ENCODE peak calls at places on chromosomes 4 and X, in four cellular contexts. Q is A549, C is brain microvascular endothelial cell, M is AG04450. S is an unnamed sample.

GRCh38 chr4:73864365-73864764 is 4.8 kb upstream of the CXCL1 start:
- DNase-seq in Q (no peak), C (no peak), M (no peak), S (no peak)

GRCh38 chr4:123488916-123489315 is 92.3 kb downstream of the SPRY1 start:
- DNase-seq in Q (peak), C (peak), M (no peak), S (no peak)

GRCh38 chr4:90113881-90114457 is 13.2 kb upstream of the CCSER1 start:
- DNase-seq in Q (no peak), C (no peak), M (no peak), S (no peak)

GRCh38 chr4:151674804-151675290 is 86.0 kb downstream of the GATB start:
- DNase-seq in Q (no peak), C (no peak), M (no peak), S (peak)

GRCh38 chrX:10115082-10115481 is 41.7 kb upstream of the CLCN4 start:
- DNase-seq in Q (no peak), C (no peak), M (no peak), S (no peak)

GRCh38 chr4:113673450-113673849 is 88.1 kb downstream of the CAMK2D start:
- DNase-seq in Q (no peak), C (no peak), M (no peak), S (no peak)

GRCh38 chrX:146409528-146409927 is 400.0 kb upstream of the CXorf51B start:
- DNase-seq in Q (no peak), C (no peak), M (no peak), S (no peak)

GRCh38 chr4:127545271-127545670 is 87.5 kb upstream of the INTU start:
- DNase-seq in Q (no peak), C (no peak), M (no peak), S (no peak)

GRCh38 chrX:105331244-105331643 is 110.8 kb upstream of the TEX13A start:
- DNase-seq in Q (no peak), C (peak), M (peak), S (no peak)

GRCh38 chr4:80219301-80220025 is 22.2 kb downstream of the PRDM8 start:
- DNase-seq in Q (no peak), C (no peak), M (no peak), S (no peak)

GRCh38 chr4:25144870-25145481 is 15.3 kb downstream of the SEPSECS start:
- DNase-seq in Q (peak), C (peak), M (no peak), S (no peak)

GRCh38 chrX:87728459-87728858 is 210.9 kb downstream of the KLHL4 start:
- DNase-seq in Q (no peak), C (no peak), M (no peak), S (no peak)

GRCh38 chr4:4866124-4866832 is 6.8 kb downstream of the MSX1 start:
- DNase-seq in Q (no peak), C (no peak), M (no peak), S (no peak)

GRCh38 chr4:133775881-133776280 is 425.7 kb downstream of the PABPC4L start:
- DNase-seq in Q (no peak), C (peak), M (peak), S (no peak)

GRCh38 chr4:16106956-16107355 is 23.1 kb upstream of the PROM1 start:
- DNase-seq in Q (no peak), C (no peak), M (no peak), S (no peak)

GRCh38 chrX:3518870-3519269 is 172.4 kb upstream of the MXRA5 start:
- DNase-seq in Q (peak), C (peak), M (peak), S (peak)

GRCh38 chr4:161841759-161842158 is 322.0 kb downstream of the FSTL5 start:
- DNase-seq in Q (no peak), C (no peak), M (no peak), S (no peak)

GRCh38 chr4:100367451-100367850 is 150.4 kb downstream of the EMCN start:
- DNase-seq in Q (no peak), C (peak), M (peak), S (no peak)

GRCh38 chr4:100369871-100370270 is 148.0 kb downstream of the EMCN start:
- DNase-seq in Q (no peak), C (no peak), M (no peak), S (no peak)

GRCh38 chr4:100372432-100372831 is 145.4 kb downstream of the EMCN start:
- DNase-seq in Q (peak), C (no peak), M (no peak), S (no peak)
- TF ChIP-seq CTCF in Q (no peak), C (peak), M (peak), S (peak)

DNA sequence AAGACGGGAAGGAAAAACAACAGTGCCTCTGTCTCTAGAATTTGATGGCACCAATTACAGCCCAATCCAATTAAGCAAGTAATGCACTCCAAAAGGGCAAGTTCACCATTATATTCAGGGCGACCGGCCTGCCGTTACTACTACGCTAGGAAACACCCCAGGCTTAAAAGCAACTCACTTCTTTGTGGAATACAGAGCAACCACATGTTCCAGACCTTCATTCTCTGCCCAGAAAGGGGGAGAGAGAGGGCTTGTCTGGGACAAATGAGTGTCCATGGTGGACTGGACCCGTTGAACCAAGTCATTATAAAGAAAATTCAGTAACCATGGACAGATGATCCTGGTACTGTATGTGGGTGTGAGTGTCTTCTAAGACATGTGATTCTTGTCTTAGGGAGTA is 1.6 kb downstream of the KDR start:
- DNase-seq in Q (no peak), C (no peak), M (no peak), S (no peak)
- H3K4me3 ChIP-seq in Q (no peak), C (no peak), M (no peak), S (peak)

DNA sequence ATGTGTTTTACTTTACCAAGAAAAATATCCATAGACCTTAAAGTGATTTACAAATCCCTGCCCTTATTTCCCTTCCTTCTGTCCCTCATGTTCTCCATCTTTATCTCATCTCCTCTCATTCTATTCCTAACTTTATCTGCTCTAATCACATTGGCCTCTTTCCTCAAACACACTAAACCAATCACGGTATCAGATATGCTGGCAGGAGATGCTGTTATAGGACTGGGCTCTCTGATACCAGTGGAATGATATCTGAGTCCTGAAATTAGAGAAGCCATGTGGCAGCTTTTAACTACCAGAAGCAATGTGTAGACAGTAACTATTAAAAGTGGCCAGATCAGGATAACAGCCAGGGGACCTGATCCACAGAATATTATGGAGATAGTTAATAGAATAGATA is 49.9 kb upstream of the GIMD1 start:
- DNase-seq in Q (no peak), C (no peak), M (no peak), S (no peak)
- H3K27ac ChIP-seq in Q (no peak), C (no peak), M (no peak), S (no peak)

GRCh38 chr4:173360587-173361221 is 10.1 kb upstream of the SAP30 start:
- DNase-seq in Q (peak), C (no peak), M (no peak), S (no peak)
- TF ChIP-seq CTCF in Q (peak), C (peak), M (peak), S (no peak)

DNA sequence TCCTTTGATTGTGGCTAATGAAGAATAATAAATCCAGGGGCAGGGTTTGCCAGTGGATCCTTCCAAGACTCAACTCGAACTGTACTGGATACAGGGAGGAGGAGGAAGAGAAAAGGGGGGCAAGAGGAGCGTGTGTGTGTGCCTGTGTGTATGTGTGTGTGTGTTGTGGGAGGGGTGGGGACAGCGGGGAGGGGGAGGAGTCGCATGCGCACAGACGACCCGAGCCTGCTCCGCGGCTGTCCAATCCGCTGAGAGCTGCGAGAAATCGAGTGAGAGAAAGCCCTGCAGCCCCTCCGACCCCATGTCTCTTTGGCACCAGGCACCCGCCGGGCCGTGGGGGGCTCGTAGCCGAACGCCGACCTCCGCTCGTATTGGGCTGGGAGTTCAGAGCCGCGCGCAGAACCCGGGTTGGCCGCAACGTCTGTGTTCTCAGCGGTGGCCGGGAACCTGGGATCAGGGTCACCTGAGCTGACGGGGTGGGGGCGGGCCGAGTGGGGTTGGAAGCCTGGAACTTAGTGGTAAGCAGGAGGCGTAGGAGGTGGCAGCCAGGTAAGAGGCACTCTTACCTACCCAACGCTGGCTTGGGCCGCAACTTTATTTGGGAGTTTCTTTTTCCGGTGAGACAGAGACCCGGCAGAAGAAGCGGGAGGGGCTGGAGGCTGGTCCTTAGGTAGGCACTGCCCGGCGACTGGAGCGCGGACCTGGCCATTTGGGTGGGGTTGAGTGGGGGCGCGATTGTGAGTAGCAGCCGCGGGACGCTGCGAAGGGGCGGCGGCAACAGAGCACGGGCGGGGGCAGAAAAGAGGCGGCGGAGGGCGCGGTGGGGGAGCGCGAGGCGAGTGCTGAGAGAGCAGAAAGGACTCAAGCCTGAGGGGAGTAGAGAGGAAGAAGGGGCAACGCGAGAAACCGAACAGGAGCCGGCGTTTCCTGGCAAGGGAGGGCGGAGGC is 566 bp upstream of the POU4F2 start:
- DNase-seq in Q (no peak), C (no peak), M (no peak), S (peak)
- H3K4me3 ChIP-seq in Q (no peak), C (peak), M (no peak), S (no peak)

GRCh38 chr4:6762244-6762615 is 20.3 kb upstream of the KIAA0232 start:
- DNase-seq in Q (no peak), C (no peak), M (no peak), S (no peak)
- H3K27ac ChIP-seq in Q (no peak), C (no peak), M (no peak), S (no peak)

GRCh38 chr4:150355858-150356455 is 226.0 kb upstream of the MAB21L2 start:
- DNase-seq in Q (no peak), C (no peak), M (no peak), S (no peak)

GRCh38 chr4:150358691-150359090 is 223.3 kb upstream of the MAB21L2 start:
- DNase-seq in Q (no peak), C (no peak), M (no peak), S (no peak)

GRCh38 chr4:150355404-150355803 is 226.5 kb upstream of the MAB21L2 start:
- DNase-seq in Q (no peak), C (no peak), M (no peak), S (no peak)

GRCh38 chr4:150357829-150358228 is 224.1 kb upstream of the MAB21L2 start:
- DNase-seq in Q (no peak), C (no peak), M (no peak), S (no peak)

GRCh38 chr4:150354214-150354796 is 227.6 kb upstream of the MAB21L2 start:
- DNase-seq in Q (no peak), C (no peak), M (no peak), S (no peak)
- TF ChIP-seq CTCF in Q (no peak), C (no peak), M (no peak), S (no peak)

GRCh38 chr4:7192252-7193039 is at the start of gene SORCS2:
- DNase-seq in Q (peak), C (peak), M (no peak), S (peak)

GRCh38 chr4:7193040-7193958 is 961 bp downstream of the SORCS2 start:
- DNase-seq in Q (no peak), C (no peak), M (no peak), S (peak)

GRCh38 chr4:7190278-7190594 is 2.1 kb upstream of the SORCS2 start:
- DNase-seq in Q (no peak), C (no peak), M (no peak), S (no peak)

GRCh38 chr4:7190668-7191545 is 1.4 kb upstream of the SORCS2 start:
- DNase-seq in Q (no peak), C (no peak), M (no peak), S (no peak)

GRCh38 chr4:7191546-7192251 is 639 bp upstream of the SORCS2 start:
- DNase-seq in Q (no peak), C (no peak), M (no peak), S (peak)
- H3K4me3 ChIP-seq in Q (peak), C (no peak), M (no peak), S (no peak)

S was measured in left lung.